ENCODE peak calls at places on chromosomes 4 and X, in six cellular contexts. One of them, this sample, is unnamed. For H3K79me2, the result is how much of the 10 kb centered on the place peaks cover.

GRCh38 chr4:159446266-159446976 is 343.5 kb downstream of the RAPGEF2 start:
- DNase-seq in keratinocyte: no peak
- DNase-seq in H9: peak
- DNase-seq in astrocyte: peak
- DNase-seq in OCI-LY7: peak
- DNase-seq in K562: peak
- DNase-seq in this sample: peak

GRCh38 chr4:184288451-184289178 is 70.9 kb upstream of the ENPP6 start:
- DNase-seq in keratinocyte: no peak
- DNase-seq in H9: no peak
- DNase-seq in astrocyte: no peak
- DNase-seq in OCI-LY7: peak
- DNase-seq in K562: no peak
- DNase-seq in this sample: no peak

GRCh38 chr4:3712936-3713335 is 53.2 kb upstream of the ADRA2C start:
- DNase-seq in keratinocyte: no peak
- DNase-seq in H9: no peak
- DNase-seq in astrocyte: no peak
- DNase-seq in OCI-LY7: no peak
- DNase-seq in K562: no peak
- DNase-seq in this sample: no peak

GRCh38 chr4:749771-750666 is 44.4 kb downstream of the PCGF3 start:
- DNase-seq in keratinocyte: no peak
- DNase-seq in H9: no peak
- DNase-seq in astrocyte: peak
- DNase-seq in OCI-LY7: no peak
- DNase-seq in K562: no peak
- DNase-seq in this sample: no peak

GRCh38 chrX:150569155-150569477 is 695 bp downstream of the MTM1 start:
- DNase-seq in keratinocyte: no peak
- DNase-seq in H9: no peak
- DNase-seq in astrocyte: peak
- DNase-seq in OCI-LY7: peak
- DNase-seq in K562: no peak
- DNase-seq in this sample: no peak

GRCh38 chr4:83917572-83917971 is 381.7 kb downstream of the GPAT3 start:
- DNase-seq in keratinocyte: no peak
- DNase-seq in H9: no peak
- DNase-seq in astrocyte: no peak
- DNase-seq in OCI-LY7: peak
- DNase-seq in K562: peak
- DNase-seq in this sample: peak

GRCh38 chr4:188941524-188942109 is 802.4 kb downstream of the TRIML1 start:
- DNase-seq in keratinocyte: peak
- DNase-seq in H9: no peak
- DNase-seq in astrocyte: peak
- DNase-seq in OCI-LY7: no peak
- DNase-seq in K562: no peak
- DNase-seq in this sample: no peak

GRCh38 chr4:114941522-114941921 is 171.9 kb downstream of the NDST4 start:
- DNase-seq in keratinocyte: no peak
- DNase-seq in H9: no peak
- DNase-seq in astrocyte: no peak
- DNase-seq in OCI-LY7: no peak
- DNase-seq in K562: no peak
- DNase-seq in this sample: no peak

GRCh38 chrX:21490341-21490740 is 116.1 kb downstream of the CNKSR2 start:
- DNase-seq in keratinocyte: no peak
- DNase-seq in H9: no peak
- DNase-seq in astrocyte: peak
- DNase-seq in OCI-LY7: no peak
- DNase-seq in K562: no peak
- DNase-seq in this sample: no peak

GRCh38 chr4:141027421-141027820 is 105.8 kb downstream of the RNF150 start:
- DNase-seq in keratinocyte: no peak
- DNase-seq in H9: no peak
- DNase-seq in astrocyte: peak
- DNase-seq in OCI-LY7: no peak
- DNase-seq in K562: no peak
- DNase-seq in this sample: no peak

GRCh38 chr4:3821580-3822229 is 55.5 kb downstream of the ADRA2C start:
- DNase-seq in keratinocyte: no peak
- DNase-seq in H9: no peak
- DNase-seq in astrocyte: no peak
- DNase-seq in OCI-LY7: no peak
- DNase-seq in K562: no peak
- DNase-seq in this sample: no peak

GRCh38 chr4:186684889-186685309 is 38.8 kb downstream of the FAT1 start:
- DNase-seq in keratinocyte: no peak
- DNase-seq in H9: no peak
- DNase-seq in astrocyte: no peak
- DNase-seq in OCI-LY7: no peak
- DNase-seq in K562: no peak
- DNase-seq in this sample: peak

GRCh38 chrX:110317079-110317819 is 636 bp downstream of the AMMECR1 start:
- DNase-seq in keratinocyte: no peak
- DNase-seq in H9: no peak
- DNase-seq in astrocyte: no peak
- DNase-seq in OCI-LY7: peak
- DNase-seq in K562: peak
- DNase-seq in this sample: peak

GRCh38 chrX:7085879-7086278 is 61.6 kb upstream of the STS start:
- DNase-seq in keratinocyte: no peak
- DNase-seq in H9: no peak
- DNase-seq in astrocyte: no peak
- DNase-seq in OCI-LY7: no peak
- DNase-seq in K562: no peak
- DNase-seq in this sample: no peak

GRCh38 chr4:159425749-159426376 is 323.0 kb downstream of the RAPGEF2 start:
- DNase-seq in keratinocyte: no peak
- DNase-seq in H9: no peak
- DNase-seq in astrocyte: no peak
- DNase-seq in OCI-LY7: no peak
- DNase-seq in K562: peak
- DNase-seq in this sample: peak

GRCh38 chrX:66035667-66036066 is 4.2 kb downstream of the VSIG4 start:
- DNase-seq in keratinocyte: no peak
- DNase-seq in H9: no peak
- DNase-seq in astrocyte: no peak
- DNase-seq in OCI-LY7: no peak
- DNase-seq in K562: no peak
- DNase-seq in this sample: peak

GRCh38 chr4:145907827-145908226 is 30.8 kb downstream of the ZNF827 start:
- DNase-seq in keratinocyte: no peak
- DNase-seq in H9: no peak
- DNase-seq in astrocyte: no peak
- DNase-seq in OCI-LY7: no peak
- DNase-seq in K562: no peak
- DNase-seq in this sample: no peak

GRCh38 chrX:103356023-103356798 is at the start of gene TCEAL9:
- DNase-seq in keratinocyte: no peak
- DNase-seq in H9: peak
- DNase-seq in astrocyte: peak
- DNase-seq in OCI-LY7: peak
- DNase-seq in K562: peak
- DNase-seq in this sample: peak

GRCh38 chr4:159966741-159967140 is 863.9 kb downstream of the RAPGEF2 start:
- DNase-seq in keratinocyte: no peak
- DNase-seq in H9: no peak
- DNase-seq in astrocyte: no peak
- DNase-seq in OCI-LY7: no peak
- DNase-seq in K562: no peak
- DNase-seq in this sample: peak

GRCh38 chrX:79181401-79181800 is 36.9 kb downstream of the GPR174 start:
- DNase-seq in keratinocyte: no peak
- DNase-seq in H9: no peak
- DNase-seq in astrocyte: no peak
- DNase-seq in OCI-LY7: no peak
- DNase-seq in K562: no peak
- DNase-seq in this sample: no peak

GRCh38 chrX:23694606-23695005 is 27.3 kb downstream of the PRDX4 start:
- DNase-seq in keratinocyte: no peak
- DNase-seq in H9: peak
- DNase-seq in astrocyte: peak
- DNase-seq in OCI-LY7: peak
- DNase-seq in K562: peak
- DNase-seq in this sample: peak

GRCh38 chrX:150152036-150152435 is 211.1 kb upstream of the MAMLD1 start:
- DNase-seq in keratinocyte: no peak
- DNase-seq in H9: no peak
- DNase-seq in astrocyte: no peak
- DNase-seq in OCI-LY7: no peak
- DNase-seq in K562: no peak
- DNase-seq in this sample: peak

GRCh38 chrX:77820328-77820727 is 34.3 kb upstream of the ATRX start:
- DNase-seq in keratinocyte: no peak
- DNase-seq in H9: no peak
- DNase-seq in astrocyte: no peak
- DNase-seq in OCI-LY7: no peak
- DNase-seq in K562: no peak
- DNase-seq in this sample: no peak

GRCh38 chrX:30935985-30936384 is 46.9 kb upstream of the TAB3 start:
- DNase-seq in keratinocyte: no peak
- DNase-seq in H9: peak
- DNase-seq in astrocyte: no peak
- DNase-seq in OCI-LY7: no peak
- DNase-seq in K562: peak
- DNase-seq in this sample: peak

GRCh38 chr4:42654606-42655005 is 2.3 kb downstream of the ATP8A1 start:
- DNase-seq in keratinocyte: no peak
- DNase-seq in H9: no peak
- DNase-seq in astrocyte: peak
- DNase-seq in OCI-LY7: no peak
- DNase-seq in K562: peak
- DNase-seq in this sample: peak
- H3K79me2 ChIP-seq in keratinocyte: under half
- H3K79me2 ChIP-seq in H9: under half
- H3K79me2 ChIP-seq in astrocyte: under half
- H3K79me2 ChIP-seq in OCI-LY7: half or more
- H3K79me2 ChIP-seq in K562: under half
- H3K79me2 ChIP-seq in this sample: under half

GRCh38 chr4:183035726-183036415 is 63.2 kb upstream of the WWC2 start:
- DNase-seq in keratinocyte: no peak
- DNase-seq in H9: peak
- DNase-seq in astrocyte: no peak
- DNase-seq in OCI-LY7: no peak
- DNase-seq in K562: no peak
- DNase-seq in this sample: peak

DNA sequence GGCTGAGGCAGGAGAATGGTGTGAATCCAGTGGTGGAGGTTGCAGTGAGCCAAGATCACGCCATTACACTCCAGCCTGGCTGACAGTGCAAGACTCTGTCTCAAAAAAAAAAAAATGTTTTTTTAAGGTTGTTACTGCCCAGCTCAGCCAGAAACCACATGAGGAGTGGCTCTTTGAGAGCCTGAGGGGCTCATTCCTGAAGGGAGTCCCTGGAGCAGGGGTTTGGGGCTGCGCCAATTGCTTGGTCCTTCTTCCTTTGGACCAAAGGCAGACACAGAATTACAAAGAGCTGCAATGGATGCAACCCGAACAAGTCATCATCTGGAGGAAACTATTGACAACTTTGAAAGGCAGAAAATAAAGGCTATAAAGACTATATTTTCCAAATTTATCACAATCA is 60.6 kb upstream of the WWC2 start:
- DNase-seq in keratinocyte: no peak
- DNase-seq in H9: no peak
- DNase-seq in astrocyte: no peak
- DNase-seq in OCI-LY7: no peak
- DNase-seq in K562: no peak
- DNase-seq in this sample: no peak
- H3K27ac ChIP-seq in keratinocyte: no peak
- H3K27ac ChIP-seq in H9: no peak
- H3K27ac ChIP-seq in astrocyte: no peak
- H3K27ac ChIP-seq in OCI-LY7: no peak
- H3K27ac ChIP-seq in K562: no peak
- H3K27ac ChIP-seq in this sample: no peak

GRCh38 chr4:6961496-6962210 is 52.0 kb downstream of the TBC1D14 start:
- DNase-seq in keratinocyte: no peak
- DNase-seq in H9: no peak
- DNase-seq in astrocyte: no peak
- DNase-seq in OCI-LY7: no peak
- DNase-seq in K562: no peak
- DNase-seq in this sample: no peak

GRCh38 chr4:6959261-6959660 is 49.6 kb downstream of the TBC1D14 start:
- DNase-seq in keratinocyte: no peak
- DNase-seq in H9: no peak
- DNase-seq in astrocyte: no peak
- DNase-seq in OCI-LY7: no peak
- DNase-seq in K562: no peak
- DNase-seq in this sample: no peak

GRCh38 chr4:6960154-6960553 is 50.5 kb downstream of the TBC1D14 start:
- DNase-seq in keratinocyte: no peak
- DNase-seq in H9: no peak
- DNase-seq in astrocyte: no peak
- DNase-seq in OCI-LY7: no peak
- DNase-seq in K562: no peak
- DNase-seq in this sample: no peak

GRCh38 chr4:6962211-6963041 is 52.8 kb downstream of the TBC1D14 start:
- DNase-seq in keratinocyte: no peak
- DNase-seq in H9: no peak
- DNase-seq in astrocyte: no peak
- DNase-seq in OCI-LY7: no peak
- DNase-seq in K562: no peak
- DNase-seq in this sample: no peak

GRCh38 chr4:6960628-6961027 is 51.0 kb downstream of the TBC1D14 start:
- DNase-seq in keratinocyte: no peak
- DNase-seq in H9: no peak
- DNase-seq in astrocyte: no peak
- DNase-seq in OCI-LY7: no peak
- DNase-seq in K562: no peak
- DNase-seq in this sample: no peak
- H3K79me2 ChIP-seq in keratinocyte: under half
- H3K79me2 ChIP-seq in H9: under half
- H3K79me2 ChIP-seq in astrocyte: under half
- H3K79me2 ChIP-seq in OCI-LY7: under half
- H3K79me2 ChIP-seq in K562: half or more
- H3K79me2 ChIP-seq in this sample: under half

GRCh38 chr4:40572692-40573287 is 56.9 kb downstream of the RBM47 start:
- DNase-seq in keratinocyte: no peak
- DNase-seq in H9: no peak
- DNase-seq in astrocyte: no peak
- DNase-seq in OCI-LY7: peak
- DNase-seq in K562: no peak
- DNase-seq in this sample: no peak
- H3K27ac ChIP-seq in keratinocyte: no peak
- H3K27ac ChIP-seq in H9: no peak
- H3K27ac ChIP-seq in astrocyte: no peak
- H3K27ac ChIP-seq in OCI-LY7: no peak
- H3K27ac ChIP-seq in K562: no peak
- H3K27ac ChIP-seq in this sample: no peak